ENCODE peak calls at places on chromosomes 11 and 22, in five cellular contexts. Z is IMR-90, I is mesenchymal stem cell, E is H1, U is neuronal stem cell. Q is an unnamed sample.

GRCh38 chr11:66719111-66719872 is 9.7 kb downstream of the SPTBN2 start:
- DNase-seq in Z (no peak), I (no peak), E (no peak), U (no peak), Q (no peak)

GRCh38 chr22:24681236-24681635 is 78.2 kb downstream of the GGT1 start:
- DNase-seq in Z (peak), I (no peak), E (no peak), U (no peak), Q (no peak)

GRCh38 chr11:129855086-129855485 is 39.4 kb downstream of the TMEM45B start:
- DNase-seq in Z (no peak), I (no peak), E (no peak), U (no peak), Q (no peak)

GRCh38 chr22:47043835-47044721 is 281.6 kb downstream of the TBC1D22A start:
- DNase-seq in Z (peak), I (peak), E (no peak), U (no peak), Q (peak)

GRCh38 chr11:134686418-134686817 is 274.4 kb upstream of the B3GAT1 start:
- DNase-seq in Z (no peak), I (no peak), E (no peak), U (peak), Q (no peak)

GRCh38 chr22:46432164-46433068 is 96.9 kb downstream of the TRMU start:
- DNase-seq in Z (no peak), I (no peak), E (no peak), U (no peak), Q (no peak)

GRCh38 chr11:57219021-57219627 is 17.9 kb downstream of the APLNR start:
- DNase-seq in Z (peak), I (no peak), E (no peak), U (no peak), Q (no peak)

GRCh38 chr22:25159028-25159427 is 40.6 kb upstream of the CRYBB3 start:
- DNase-seq in Z (no peak), I (peak), E (no peak), U (no peak), Q (no peak)

GRCh38 chr11:126112547-126112946 is 49.9 kb upstream of the CDON start:
- DNase-seq in Z (no peak), I (peak), E (no peak), U (no peak), Q (no peak)

GRCh38 chr11:20873054-20873453 is 203.7 kb downstream of the NELL1 start:
- DNase-seq in Z (no peak), I (no peak), E (peak), U (peak), Q (peak)

GRCh38 chr11:27011560-27012253 is 17.8 kb downstream of the FIBIN start:
- DNase-seq in Z (no peak), I (peak), E (no peak), U (no peak), Q (no peak)

GRCh38 chr11:118091690-118092089 is 4.9 kb upstream of the SMIM35 start:
- DNase-seq in Z (no peak), I (no peak), E (no peak), U (no peak), Q (no peak)

GRCh38 chr11:34065505-34066203 is 14.1 kb downstream of the CAPRIN1 start:
- DNase-seq in Z (peak), I (peak), E (no peak), U (no peak), Q (peak)

GRCh38 chr11:128628686-128629085 is 41.3 kb upstream of the ETS1 start:
- DNase-seq in Z (no peak), I (no peak), E (no peak), U (no peak), Q (no peak)

DNA sequence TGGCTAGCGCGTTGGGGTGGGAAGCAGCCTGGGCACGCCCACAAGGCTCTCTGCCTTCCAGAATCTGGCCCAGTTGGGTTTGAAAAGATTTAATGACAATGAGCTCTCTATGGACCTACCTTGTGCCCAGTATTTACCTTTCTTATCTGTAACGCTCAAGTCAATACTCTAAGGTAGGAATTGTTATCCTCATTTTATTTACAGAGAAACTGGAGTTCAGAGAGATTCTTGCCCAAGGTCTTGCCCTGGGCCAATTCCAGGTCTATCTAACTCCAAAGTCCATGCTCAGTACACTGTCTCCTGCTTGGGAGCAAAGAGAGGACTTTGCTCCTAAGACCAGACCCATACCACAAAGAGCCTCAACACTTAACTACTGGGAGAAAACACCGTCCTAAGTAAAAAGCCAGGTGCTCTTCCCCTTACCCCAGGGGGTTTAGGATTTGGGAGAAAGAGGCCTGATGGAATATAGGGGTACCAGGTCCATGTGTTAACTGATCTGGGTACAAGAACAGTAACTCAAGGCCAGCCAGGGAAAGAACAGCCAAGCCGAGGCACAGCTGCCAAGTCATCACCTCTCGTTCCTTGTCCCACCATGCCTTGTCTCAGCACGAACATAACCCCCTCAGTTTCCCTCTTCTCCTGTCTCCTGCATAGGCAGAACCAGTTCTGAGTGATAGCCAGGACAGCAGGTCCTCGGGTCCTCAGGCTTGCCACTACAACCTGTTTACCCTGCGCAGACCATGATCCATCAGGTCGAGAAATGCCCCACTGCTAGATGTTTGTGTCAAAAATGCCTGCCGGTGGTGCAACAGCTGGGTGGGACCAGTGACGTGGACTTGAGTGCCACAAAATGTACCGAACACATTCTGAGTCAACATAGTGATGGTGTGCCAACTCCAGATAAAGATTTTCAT is 14.6 kb downstream of the APOA4 start:
- DNase-seq in Z (peak), I (no peak), E (no peak), U (no peak), Q (no peak)
- H4K91ac ChIP-seq in Z (no peak), I (no peak), E (no peak), U (no peak), Q (no peak)

DNA sequence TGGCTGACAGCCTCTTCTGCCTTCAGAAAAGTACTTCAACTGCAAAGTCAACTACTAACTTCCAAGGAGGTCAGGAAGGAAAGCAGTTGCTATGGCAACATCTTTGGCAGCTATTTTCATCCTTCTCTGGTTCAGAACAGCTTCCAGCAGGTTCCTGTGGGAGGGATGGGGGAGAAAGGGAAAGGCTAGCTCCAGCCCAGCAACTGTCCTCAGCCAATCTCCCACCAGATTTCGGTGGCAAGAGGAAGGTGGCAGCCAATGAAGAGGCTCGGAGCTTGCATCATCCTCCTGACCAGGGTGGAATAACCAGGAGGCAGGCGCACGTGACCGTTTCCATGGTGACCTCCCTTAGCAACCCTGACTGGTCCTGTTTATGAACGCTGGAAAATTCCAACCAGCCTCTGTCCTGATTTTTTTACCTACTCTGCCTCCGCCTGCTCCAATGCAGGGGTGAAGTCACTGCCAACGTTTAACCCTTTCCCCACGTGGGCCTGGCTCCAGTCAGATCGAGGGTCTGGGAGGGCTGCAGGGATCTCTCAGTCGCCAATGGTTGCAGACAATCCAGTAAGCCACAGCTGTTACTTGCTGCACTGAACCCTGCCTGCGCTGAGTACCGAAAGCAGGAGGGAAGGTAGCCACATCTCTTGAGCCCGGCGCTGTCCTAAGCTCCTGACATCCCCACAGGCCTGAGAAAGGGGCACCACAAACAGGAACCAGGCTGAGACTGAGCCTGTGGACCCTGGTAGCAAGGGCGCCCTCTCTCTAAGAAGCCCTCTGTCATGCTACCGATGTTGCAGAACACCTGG is 11.2 kb upstream of the MALAT1 start:
- DNase-seq in Z (peak), I (peak), E (peak), U (peak), Q (peak)
- H2AK5ac ChIP-seq in Z (peak), I (peak), E (peak), U (peak), Q (peak)

DNA sequence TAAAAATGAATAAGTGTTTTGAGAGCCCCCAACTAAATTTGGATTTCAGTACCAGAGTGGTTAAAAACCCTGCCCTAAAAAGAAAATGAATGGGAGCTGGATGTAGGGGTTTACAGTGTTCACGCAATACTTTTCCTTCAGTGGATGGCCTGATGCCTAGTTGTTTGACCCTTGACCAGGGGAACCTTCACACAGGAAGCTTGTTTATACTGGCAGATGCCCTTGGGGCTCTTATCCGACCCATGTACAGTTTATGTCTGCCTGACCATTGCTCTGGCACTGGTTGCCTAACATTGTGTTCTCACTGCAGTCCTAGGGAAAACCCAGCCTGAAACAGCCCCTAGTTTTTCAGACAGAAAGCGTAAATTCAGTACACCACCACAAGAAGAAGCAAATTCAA is 35.0 kb downstream of the SLC22A9 start:
- DNase-seq in Z (no peak), I (peak), E (no peak), U (no peak), Q (no peak)
- H3K23ac ChIP-seq in Z (no peak), I (no peak), E (no peak), U (no peak), Q (no peak)

GRCh38 chr22:41469218-41469851 is 418 bp downstream of the ACO2 start:
- DNase-seq in Z (no peak), I (no peak), E (no peak), U (no peak), Q (no peak)
- H4K91ac ChIP-seq in Z (peak), I (peak), E (peak), U (no peak), Q (no peak)

GRCh38 chr11:119529063-119529845 is 106.3 kb upstream of the THY1 start:
- DNase-seq in Z (no peak), I (no peak), E (no peak), U (no peak), Q (no peak)
- H2AK5ac ChIP-seq in Z (no peak), I (no peak), E (no peak), U (no peak), Q (no peak)